ENCODE peak calls at places on chromosomes 12 and 14, in eight cellular contexts. Z, V, C, Y, I, L, T and G are unnamed samples.

GRCh38 chr14:91367173-91368171 is 50.1 kb downstream of the CCDC88C start:
- DNase-seq in Z (no peak), V (no peak), C (peak), Y (no peak), I (peak), L (no peak), T (no peak), G (no peak)

GRCh38 chr12:51082561-51083139 is 746 bp downstream of the CSRNP2 start:
- DNase-seq in Z (no peak), V (no peak), C (no peak), Y (peak), I (peak), L (peak), T (peak), G (no peak)

GRCh38 chr14:90844321-90844720 is 28.1 kb upstream of the TTC7B start:
- DNase-seq in Z (no peak), V (no peak), C (peak), Y (no peak), I (no peak), L (no peak), T (no peak), G (no peak)

GRCh38 chr12:110310754-110311153 is 29.7 kb downstream of the ATP2A2 start:
- DNase-seq in Z (no peak), V (no peak), C (no peak), Y (no peak), I (no peak), L (peak), T (no peak), G (no peak)

GRCh38 chr12:14840616-14841015 is 2.7 kb downstream of the ART4 start:
- DNase-seq in Z (no peak), V (no peak), C (no peak), Y (no peak), I (no peak), L (no peak), T (no peak), G (no peak)

GRCh38 chr12:123998344-123998941 is 25.4 kb downstream of the ZNF664 start:
- DNase-seq in Z (no peak), V (no peak), C (no peak), Y (no peak), I (no peak), L (no peak), T (no peak), G (no peak)

GRCh38 chr12:125184213-125184952 is 119.1 kb downstream of the AACS start:
- DNase-seq in Z (no peak), V (no peak), C (no peak), Y (no peak), I (no peak), L (no peak), T (no peak), G (no peak)

GRCh38 chr14:64234877-64235651 is 59.1 kb downstream of the ESR2 start:
- DNase-seq in Z (no peak), V (no peak), C (no peak), Y (no peak), I (no peak), L (peak), T (peak), G (no peak)

GRCh38 chr12:131313635-131314034 is 359.9 kb downstream of the ADGRD1 start:
- DNase-seq in Z (no peak), V (no peak), C (no peak), Y (no peak), I (no peak), L (no peak), T (no peak), G (no peak)